ENCODE peak calls at places on chromosomes 3 and 15, in nine cellular contexts. P is ascending aorta, A is cardiac muscle cell, G is IMR-90, S is endothelial cell of umbilical vein, V is neural progenitor cell, W is psoas muscle, F is Peyer's patch, L is esophagus squamous epithelium. M is an unnamed sample.

GRCh38 chr3:142088522-142088921 is 60.8 kb downstream of the TFDP2 start:
- DNase-seq in V (no peak), L (no peak), S (no peak), F (no peak), G (no peak), P (no peak), A (no peak), W (no peak), M (no peak)

GRCh38 chr3:11953350-11953749 is 50.8 kb upstream of the SYN2 start:
- DNase-seq in V (no peak), S (no peak), P (no peak), G (no peak), F (no peak), L (no peak), W (no peak), A (no peak), M (no peak)

GRCh38 chr3:126481808-126482502 is 6.3 kb upstream of the ZXDC start:
- DNase-seq in G (peak), S (no peak), V (no peak), F (peak), A (no peak), P (no peak), L (no peak), W (peak), M (peak)

GRCh38 chr3:53570086-53570485 is 75.7 kb downstream of the CACNA1D start:
- DNase-seq in A (no peak), L (no peak), F (no peak), P (no peak), W (no peak), V (peak), G (no peak), S (no peak), M (no peak)

GRCh38 chr3:82259994-82260393 is 498.5 kb upstream of the GBE1 start:
- DNase-seq in L (no peak), V (no peak), F (no peak), G (no peak), W (no peak), A (no peak), S (no peak), P (no peak), M (no peak)

GRCh38 chr3:184620101-184620798 is 58.7 kb downstream of the EPHB3 start:
- DNase-seq in P (no peak), A (no peak), L (no peak), S (peak), G (peak), W (no peak), V (no peak), F (no peak), M (peak)

GRCh38 chr3:194278186-194278845 is 72.8 kb downstream of the CPN2 start:
- DNase-seq in W (no peak), L (no peak), A (no peak), G (no peak), S (no peak), F (no peak), P (peak), V (no peak), M (no peak)

GRCh38 chr3:37859908-37860199 is 1.8 kb upstream of the CTDSPL start:
- DNase-seq in P (no peak), L (no peak), S (no peak), F (no peak), V (no peak), W (no peak), A (no peak), G (no peak), M (no peak)

GRCh38 chr3:105791919-105792786 is 76.7 kb downstream of the CBLB start:
- DNase-seq in W (peak), A (no peak), S (no peak), P (peak), L (peak), F (peak), G (peak), V (no peak), M (peak)

GRCh38 chr3:142724682-142725351 is 983 bp downstream of the TRPC1 start:
- DNase-seq in W (peak), V (peak), L (no peak), A (peak), P (peak), G (peak), F (peak), S (peak), M (peak)

GRCh38 chr3:158108596-158108995 is 1.3 kb upstream of the RSRC1 start:
- DNase-seq in L (no peak), W (no peak), A (no peak), P (no peak), F (no peak), G (no peak), S (no peak), V (no peak), M (no peak)

GRCh38 chr3:193590088-193590856 is 2.7 kb upstream of the OPA1 start:
- DNase-seq in P (no peak), V (no peak), S (peak), W (no peak), F (no peak), A (no peak), G (peak), L (no peak), M (peak)

GRCh38 chr3:14806641-14807263 is 12.0 kb upstream of the FGD5 start:
- DNase-seq in G (peak), S (peak), L (no peak), V (no peak), W (no peak), F (no peak), P (no peak), A (no peak), M (peak)

GRCh38 chr15:54687628-54688027 is 509.1 kb downstream of the RSL24D1 start:
- DNase-seq in F (no peak), W (no peak), S (no peak), P (no peak), G (no peak), V (no peak), L (no peak), A (no peak), M (no peak)

GRCh38 chr3:33855884-33856546 is 57.6 kb downstream of the PDCD6IP start:
- DNase-seq in F (no peak), A (no peak), G (no peak), V (no peak), L (no peak), W (no peak), P (no peak), S (peak), M (peak)

GRCh38 chr15:94105760-94106159 is 125.6 kb upstream of the MCTP2 start:
- DNase-seq in F (no peak), A (no peak), L (no peak), G (no peak), P (no peak), W (no peak), S (no peak), V (no peak), M (no peak)

GRCh38 chr15:82680200-82681102 is 29.2 kb downstream of the AP3B2 start:
- DNase-seq in L (no peak), W (peak), P (no peak), V (peak), G (no peak), F (peak), A (peak), S (no peak), M (no peak)

GRCh38 chr15:34644061-34644460 is 60.6 kb upstream of the GOLGA8B start:
- DNase-seq in S (no peak), G (peak), L (no peak), W (no peak), F (no peak), V (no peak), A (no peak), P (no peak), M (peak)

GRCh38 chr15:38144921-38145320 is 107.7 kb upstream of the SPRED1 start:
- DNase-seq in P (no peak), G (peak), L (no peak), A (no peak), S (no peak), F (no peak), W (no peak), V (no peak), M (peak)

GRCh38 chr15:46685096-46685495 is 1032.2 kb upstream of the SEMA6D start:
- DNase-seq in G (no peak), A (no peak), L (no peak), W (no peak), V (no peak), F (no peak), S (no peak), P (no peak), M (no peak)

GRCh38 chr3:12139111-12139511 is 19.6 kb downstream of the TIMP4 start:
- DNase-seq in S (peak), W (no peak), A (peak), F (no peak), G (peak), L (no peak), V (peak), P (no peak), M (peak)

GRCh38 chr3:32819086-32819450 is 1.3 kb downstream of the TRIM71 start:
- DNase-seq in A (no peak), G (no peak), V (no peak), P (no peak), W (no peak), L (no peak), S (no peak), F (no peak), M (no peak)

GRCh38 chr15:70140543-70141375 is 43.0 kb upstream of the TLE3 start:
- DNase-seq in V (no peak), W (no peak), F (peak), L (no peak), S (peak), A (no peak), P (no peak), G (peak), M (peak)

GRCh38 chr3:54176106-54176505 is 53.8 kb downstream of the CACNA2D3 start:
- DNase-seq in A (no peak), L (no peak), F (no peak), W (no peak), G (no peak), V (no peak), P (no peak), S (no peak), M (no peak)

GRCh38 chr15:50837256-50837770 is 71.2 kb upstream of the AP4E1 start:
- DNase-seq in W (no peak), V (no peak), P (no peak), S (no peak), A (no peak), G (no peak), L (no peak), F (no peak), M (no peak)

DNA sequence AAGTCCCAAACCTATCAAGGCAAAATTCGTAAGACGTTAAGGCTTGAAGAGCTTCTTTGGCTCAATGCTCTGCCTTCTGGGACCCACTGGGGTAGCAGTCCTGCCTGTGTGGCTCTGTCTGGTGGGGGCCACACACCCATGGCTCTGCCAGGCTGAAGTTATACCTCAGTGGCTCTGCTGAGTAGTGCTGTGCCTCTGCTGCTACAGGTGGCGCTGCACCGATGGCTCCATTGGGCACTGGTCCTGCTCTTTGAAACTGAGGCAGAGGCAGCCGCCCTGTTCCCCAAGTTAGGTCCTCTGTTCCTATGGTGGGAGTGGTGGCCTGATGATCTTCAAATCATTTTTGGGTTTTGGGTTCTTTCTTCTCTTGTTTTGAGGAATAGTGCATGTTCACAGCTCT is 68.0 kb upstream of the AP4E1 start:
- DNase-seq in S (no peak), G (no peak), A (no peak), F (no peak), V (no peak), P (no peak), L (no peak), W (no peak), M (no peak)
- TF ChIP-seq CTCF in S (no peak), G (no peak), A (no peak), F (no peak), V (peak), P (no peak), L (no peak), W (no peak), M (no peak)

GRCh38 chr3:55569033-55569518 is 82.0 kb upstream of the WNT5A start:
- DNase-seq in A (peak), P (no peak), G (no peak), L (no peak), V (no peak), W (no peak), S (no peak), F (no peak), M (no peak)
- H3K4me3 ChIP-seq in A (no peak), P (no peak), G (no peak), L (no peak), V (no peak), W (no peak), S (no peak), F (no peak), M (no peak)

GRCh38 chr3:56413911-56414310 is 54.4 kb downstream of the ERC2 start:
- DNase-seq in F (no peak), W (no peak), L (no peak), S (no peak), V (no peak), A (no peak), P (no peak), G (no peak), M (no peak)
- TF ChIP-seq CTCF in F (no peak), W (no peak), L (no peak), S (no peak), V (no peak), A (no peak), P (no peak), G (no peak), M (no peak)

GRCh38 chr3:41331023-41331422 is 131.7 kb downstream of the CTNNB1 start:
- DNase-seq in G (peak), A (no peak), P (no peak), S (no peak), L (no peak), W (no peak), V (no peak), F (no peak), M (no peak)
- H3K4me3 ChIP-seq in G (no peak), A (no peak), P (no peak), S (no peak), L (no peak), W (no peak), V (no peak), F (no peak), M (no peak)

M was measured in fibroblast of the aortic adventitia.